ENCODE peak calls at places on chromosomes 5 and 9, in four cellular contexts. R is AG10803; K is H1; V is CD8-positive, alpha-beta memory T cell. D is an unnamed sample.

GRCh38 chr5:142641681-142642080 is 44.2 kb downstream of the FGF1 start:
- DNase-seq in R (no peak), K (no peak), V (no peak), D (no peak)

GRCh38 chr9:81664638-81665513 is 24.5 kb downstream of the TLE1 start:
- DNase-seq in R (no peak), K (no peak), V (no peak), D (no peak)

GRCh38 chr9:113589890-113590289 is 126.4 kb downstream of the RGS3 start:
- DNase-seq in R (peak; percentile 69), K (no peak), V (no peak), D (no peak)

GRCh38 chr5:38555354-38556114 is 912 bp downstream of the LIFR start:
- DNase-seq in R (no peak), K (no peak), V (no peak), D (no peak)

GRCh38 chr5:135027699-135028615 is 6.1 kb downstream of the PITX1 start:
- DNase-seq in R (no peak), K (no peak), V (no peak), D (no peak)

GRCh38 chr5:94072116-94072515 is 330.7 kb upstream of the POU5F2 start:
- DNase-seq in R (peak; percentile 61), K (no peak), V (no peak), D (no peak)

GRCh38 chr5:100165309-100165708 is 369.9 kb upstream of the FAM174A start:
- DNase-seq in R (no peak), K (no peak), V (no peak), D (no peak)

GRCh38 chr9:134742822-134743221 is 101.2 kb downstream of the COL5A1 start:
- DNase-seq in R (no peak), K (no peak), V (no peak), D (no peak)

GRCh38 chr9:17222932-17223331 is 88.1 kb downstream of the CNTLN start:
- DNase-seq in R (no peak), K (no peak), V (no peak), D (no peak)

GRCh38 chr5:84080908-84081307 is 303.8 kb downstream of the EDIL3 start:
- DNase-seq in R (no peak), K (no peak), V (no peak), D (no peak)

GRCh38 chr5:35859101-35859661 is 2.5 kb downstream of the IL7R start:
- DNase-seq in R (peak; percentile 74), K (no peak), V (no peak), D (no peak)

GRCh38 chr9:82325907-82326306 is 337.3 kb downstream of the SPATA31D1 start:
- DNase-seq in R (no peak), K (no peak), V (no peak), D (no peak)

GRCh38 chr9:126015446-126015845 is 268.3 kb downstream of the PBX3 start:
- DNase-seq in R (no peak), K (no peak), V (no peak), D (no peak)

GRCh38 chr5:16579142-16579541 is 37.7 kb downstream of the RETREG1 start:
- DNase-seq in R (no peak), K (no peak), V (no peak), D (no peak)

GRCh38 chr9:92730897-92731296 is 33.7 kb downstream of the BICD2 start:
- DNase-seq in R (no peak), K (no peak), V (no peak), D (no peak)

GRCh38 chr9:133949486-133950061 is 42.5 kb downstream of the VAV2 start:
- DNase-seq in R (no peak), K (no peak), V (no peak), D (no peak)

GRCh38 chr5:143588933-143589662 is 185.6 kb upstream of the NR3C1 start:
- DNase-seq in R (no peak), K (no peak), V (no peak), D (no peak)

GRCh38 chr5:66041612-66042011 is 102.5 kb upstream of the SREK1 start:
- DNase-seq in R (peak; percentile 44), K (no peak), V (no peak), D (no peak)

GRCh38 chr9:93673271-93673843 is 97.0 kb downstream of the PHF2 start:
- DNase-seq in R (peak; percentile 20), K (no peak), V (no peak), D (no peak)

GRCh38 chr9:27033815-27034403 is 28.4 kb upstream of the LRRC19 start:
- DNase-seq in R (peak; percentile 44), K (peak; percentile 3), V (peak; percentile 9), D (no peak)

GRCh38 chr9:20513126-20513913 is 109.0 kb downstream of the MLLT3 start:
- DNase-seq in R (no peak), K (no peak), V (no peak), D (no peak)

GRCh38 chr9:77876091-77876490 is 155.5 kb downstream of the GNAQ start:
- DNase-seq in R (peak; percentile 27), K (no peak), V (no peak), D (no peak)

GRCh38 chr5:135053278-135053677 is 19.2 kb upstream of the PITX1 start:
- DNase-seq in R (no peak), K (no peak), V (no peak), D (no peak)

GRCh38 chr9:7011395-7012067 is 253.8 kb downstream of the KDM4C start:
- DNase-seq in R (no peak), K (no peak), V (no peak), D (no peak)

GRCh38 chr5:73299665-73300435 is 126.9 kb downstream of the TMEM174 start:
- DNase-seq in R (no peak), K (no peak), V (no peak), D (no peak)

GRCh38 chr9:37408933-37409710 is 13.4 kb upstream of the GRHPR start:
- DNase-seq in R (no peak), K (no peak), V (peak; percentile 63), D (no peak)

GRCh38 chr5:9342161-9342787 is 203.6 kb downstream of the SEMA5A start:
- DNase-seq in R (no peak), K (no peak), V (no peak), D (no peak)

GRCh38 chr9:94829380-94830070 is 103.0 kb downstream of the AOPEP start:
- DNase-seq in R (no peak), K (no peak), V (no peak), D (no peak)

GRCh38 chr5:74155501-74155900 is 485.0 kb downstream of the ENC1 start:
- DNase-seq in R (peak; percentile 34), K (no peak), V (no peak), D (no peak)

GRCh38 chr9:114011313-114011712 is 66.8 kb downstream of the AMBP start:
- DNase-seq in R (no peak), K (no peak), V (no peak), D (no peak)

GRCh38 chr9:113707953-113708695 is 168.0 kb upstream of the ZNF618 start:
- DNase-seq in R (no peak), K (no peak), V (no peak), D (no peak)

GRCh38 chr5:171484460-171484899 is 65.0 kb downstream of the FGF18 start:
- DNase-seq in R (peak; percentile 18), K (no peak), V (peak; percentile 14), D (no peak)

GRCh38 chr5:96324708-96325107 is 108.3 kb downstream of the PCSK1 start:
- DNase-seq in R (peak; percentile 75), K (no peak), V (no peak), D (peak; percentile 23)

GRCh38 chr5:156475182-156475830 is 148.3 kb downstream of the SGCD start:
- DNase-seq in R (peak; percentile 38), K (no peak), V (no peak), D (no peak)

GRCh38 chr5:91189480-91190332 is 193.4 kb downstream of the ARRDC3 start:
- DNase-seq in R (peak; percentile 85), K (no peak), V (no peak), D (peak; percentile 57)

GRCh38 chr5:65103674-65104035 is 334.9 kb downstream of the CWC27 start:
- DNase-seq in R (peak; percentile 14), K (no peak), V (no peak), D (no peak)

GRCh38 chr9:84435902-84436301 is 95.3 kb upstream of the SLC28A3 start:
- DNase-seq in R (no peak), K (no peak), V (no peak), D (no peak)
- H3K4me3 ChIP-seq in R (no peak overlapping the region), K (no peak overlapping the region), V (no peak overlapping the region), D (no peak overlapping the region)

DNA sequence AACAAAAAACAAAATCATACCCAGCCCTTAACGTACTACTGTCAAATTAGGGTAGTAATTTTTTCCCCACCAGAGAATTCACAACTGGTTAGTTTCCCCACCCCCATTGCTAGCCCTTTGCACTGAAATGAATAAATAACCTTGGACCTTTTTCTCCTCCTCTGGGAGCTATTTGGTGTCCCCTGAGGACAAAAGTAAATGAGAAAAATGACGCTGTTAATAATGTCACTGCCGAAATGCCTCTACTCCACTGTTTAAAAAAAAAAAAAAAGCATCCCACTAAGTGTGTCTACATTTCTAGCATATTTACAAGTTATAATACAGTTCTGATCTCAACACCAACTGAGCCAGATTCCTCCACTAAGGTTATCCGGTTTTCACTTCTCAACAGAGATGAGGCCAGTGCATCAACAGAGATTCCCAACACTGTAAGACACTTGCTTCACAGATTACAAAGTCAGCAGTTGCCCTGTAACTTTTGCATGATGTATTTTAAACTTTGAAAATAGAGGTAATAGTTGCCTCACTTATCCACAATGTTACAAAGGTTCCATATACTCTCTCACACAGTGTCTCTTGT is 5.1 kb upstream of the NFIB start:
- DNase-seq in R (no peak), K (no peak), V (no peak), D (no peak)
- H3K4me3 ChIP-seq in R (no peak overlapping the region), K (no peak overlapping the region), V (no peak overlapping the region), D (no peak overlapping the region)

DNA sequence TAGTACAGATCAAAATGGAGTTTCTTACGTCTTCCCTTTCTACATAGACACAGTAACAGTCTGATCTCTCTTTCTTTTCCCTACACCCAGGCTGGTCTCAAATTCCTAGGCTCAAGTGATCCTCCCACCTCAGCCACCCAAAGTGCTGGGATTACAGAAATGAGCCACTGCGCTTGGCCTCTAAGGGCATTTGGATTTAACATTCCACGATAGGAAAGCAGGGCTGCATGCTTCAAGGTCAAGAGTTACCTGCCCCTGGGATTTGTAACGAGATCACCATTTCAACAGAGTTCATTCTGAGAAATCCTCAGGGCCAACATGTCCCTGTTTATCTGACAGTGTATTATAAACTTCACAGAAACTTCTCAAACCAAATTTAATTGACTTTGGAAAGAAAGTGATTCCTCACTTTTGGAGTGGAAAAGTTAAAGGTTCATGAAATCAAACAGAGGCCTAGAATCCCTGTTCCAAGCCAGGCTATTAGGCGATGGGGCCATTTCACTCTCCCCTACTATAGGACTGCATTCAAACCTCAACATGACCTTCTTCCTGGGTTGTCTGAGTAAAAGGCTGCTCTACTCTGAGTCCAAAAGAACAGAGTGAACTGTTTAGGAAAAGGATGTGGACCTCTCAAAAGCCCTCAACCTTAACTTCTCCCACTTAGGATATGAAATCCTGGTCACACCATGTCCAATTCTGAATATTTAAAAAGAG is 15.7 kb downstream of the C5orf52 start:
- DNase-seq in R (no peak), K (no peak), V (no peak), D (no peak)
- H3K4me3 ChIP-seq in R (no peak overlapping the region), K (no peak overlapping the region), V (no peak overlapping the region), D (no peak overlapping the region)

DNA sequence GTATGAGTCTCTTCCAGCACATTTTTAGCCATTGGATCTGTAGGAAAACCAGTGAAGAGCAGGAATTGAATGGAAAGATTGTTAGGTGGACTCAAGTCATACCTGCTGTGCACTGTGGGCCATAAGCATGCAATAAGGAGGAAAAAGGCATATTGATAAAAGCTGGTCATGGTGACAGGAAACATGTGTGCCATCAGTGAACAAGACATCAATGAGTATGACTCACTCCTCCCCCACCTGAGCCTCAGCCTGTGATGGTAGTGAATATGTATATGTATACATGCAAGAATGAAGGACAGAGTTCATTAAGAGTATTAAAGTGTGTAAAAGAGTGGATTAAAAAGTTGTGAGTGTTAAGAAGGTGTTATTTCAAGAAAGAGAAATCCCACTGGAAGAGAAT is 164.5 kb downstream of the TMEM38B start:
- DNase-seq in R (no peak), K (no peak), V (no peak), D (no peak)
- H3K4me3 ChIP-seq in R (no peak overlapping the region), K (no peak overlapping the region), V (no peak overlapping the region), D (no peak overlapping the region)

GRCh38 chr5:172714491-172715420 is 56.2 kb downstream of the DUSP1 start:
- DNase-seq in R (peak; percentile 59), K (no peak), V (peak; percentile 52), D (no peak)
- H3K4me3 ChIP-seq in R (no peak overlapping the region), K (no peak overlapping the region), V (no peak overlapping the region), D (no peak overlapping the region)